ENCODE peak calls at places on chromosomes 7 and 10, in eight cellular contexts. A is Peyer's patch, P is foreskin fibroblast, E is bronchial epithelial cell, N is heart left ventricle, Y is gastrocnemius medialis, J is sigmoid colon, U is astrocyte of the cerebellum. T is an unnamed sample.

GRCh38 chr7:50795253-50795652 is 12.6 kb upstream of the GRB10 start:
- DNase-seq in Y (no peak), A (no peak), J (no peak), U (no peak), P (no peak), N (no peak), E (no peak), T (no peak)

GRCh38 chr7:142153400-142153799 is 41.9 kb downstream of the MGAM2 start:
- DNase-seq in A (peak), E (peak), Y (no peak), N (no peak), U (no peak), J (no peak), P (no peak), T (peak)

GRCh38 chr10:86285136-86285790 is 81.3 kb downstream of the GRID1 start:
- DNase-seq in E (no peak), A (no peak), N (no peak), J (peak), U (no peak), Y (no peak), P (no peak), T (no peak)

GRCh38 chr7:23115991-23116390 is 10.4 kb downstream of the KLHL7 start:
- DNase-seq in J (no peak), P (peak), A (no peak), N (no peak), Y (no peak), E (no peak), U (no peak), T (no peak)

GRCh38 chr7:132742152-132742551 is 165.9 kb upstream of the PLXNA4 start:
- DNase-seq in N (peak), Y (no peak), U (peak), E (peak), P (peak), J (no peak), A (no peak), T (no peak)

GRCh38 chr10:62894156-62894555 is 78.0 kb upstream of the EGR2 start:
- DNase-seq in Y (no peak), P (no peak), E (no peak), A (no peak), J (no peak), U (no peak), N (no peak), T (no peak)

GRCh38 chr7:158975526-158976467 is 119.4 kb downstream of the DYNC2I1 start:
- DNase-seq in N (no peak), J (no peak), U (no peak), A (no peak), P (no peak), E (no peak), Y (no peak), T (peak)

GRCh38 chr7:157397751-157398691 is 61.2 kb downstream of the DNAJB6 start:
- DNase-seq in P (peak), E (peak), U (no peak), J (peak), N (peak), A (no peak), Y (peak), T (no peak)

GRCh38 chr10:124541076-124541903 is 79.7 kb downstream of the LHPP start:
- DNase-seq in E (no peak), U (no peak), P (no peak), A (no peak), Y (no peak), J (no peak), N (peak), T (no peak)

GRCh38 chr10:98030991-98031431 is 590 bp upstream of the CRTAC1 start:
- DNase-seq in E (no peak), A (no peak), P (peak), J (no peak), N (no peak), U (no peak), Y (no peak), T (no peak)

GRCh38 chr7:3911685-3912084 is 610.6 kb downstream of the SDK1 start:
- DNase-seq in U (no peak), Y (no peak), A (no peak), P (peak), J (no peak), E (peak), N (no peak), T (no peak)

GRCh38 chr7:79709574-79710409 is 256.3 kb upstream of the MAGI2 start:
- DNase-seq in A (no peak), E (peak), N (no peak), P (peak), U (peak), J (no peak), Y (no peak), T (no peak)

GRCh38 chr10:93438796-93439253 is 43.3 kb downstream of the MYOF start:
- DNase-seq in N (no peak), A (no peak), J (no peak), E (peak), U (no peak), Y (no peak), P (no peak), T (no peak)

GRCh38 chr7:80826520-80827237 is 92.2 kb downstream of the SEMA3C start:
- DNase-seq in N (no peak), P (peak), E (peak), U (peak), J (no peak), A (no peak), Y (no peak), T (no peak)

GRCh38 chr10:72011468-72011867 is 47.3 kb downstream of the CHST3 start:
- DNase-seq in P (no peak), Y (no peak), U (no peak), N (no peak), J (no peak), E (no peak), A (no peak), T (no peak)

GRCh38 chr10:118970770-118971169 is 58.7 kb upstream of the NANOS1 start:
- DNase-seq in U (no peak), P (no peak), E (no peak), N (no peak), J (no peak), Y (peak), A (peak), T (no peak)

GRCh38 chr10:69515699-69516547 is 57.3 kb downstream of the NEUROG3 start:
- DNase-seq in Y (no peak), N (peak), P (peak), E (peak), U (peak), J (peak), A (peak), T (peak)

DNA sequence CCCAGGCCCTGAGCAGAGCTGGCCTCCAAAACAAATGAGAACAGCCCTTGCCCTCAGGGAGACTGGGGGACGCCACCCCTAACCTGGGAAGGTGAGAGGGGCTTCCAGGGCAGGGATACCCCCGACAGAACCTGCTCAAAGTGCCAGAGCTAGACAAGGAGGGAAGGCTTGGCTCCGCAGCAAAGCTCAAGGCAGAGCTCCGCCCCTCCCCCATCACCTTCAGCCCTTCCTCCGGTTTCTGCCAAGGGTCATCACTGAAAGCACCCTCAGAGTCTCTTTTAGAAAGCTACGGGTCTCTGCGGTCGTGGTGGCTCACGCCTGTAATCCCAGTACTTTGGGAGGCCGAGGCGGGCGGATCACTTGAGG is 73.4 kb upstream of the CUX1 start:
- DNase-seq in J (no peak), A (peak), Y (no peak), E (no peak), U (no peak), N (no peak), P (no peak), T (no peak)
- H3K4me3 ChIP-seq in J (no peak), A (peak), Y (peak), E (no peak), U (no peak), N (no peak), P (no peak), T (no peak)

DNA sequence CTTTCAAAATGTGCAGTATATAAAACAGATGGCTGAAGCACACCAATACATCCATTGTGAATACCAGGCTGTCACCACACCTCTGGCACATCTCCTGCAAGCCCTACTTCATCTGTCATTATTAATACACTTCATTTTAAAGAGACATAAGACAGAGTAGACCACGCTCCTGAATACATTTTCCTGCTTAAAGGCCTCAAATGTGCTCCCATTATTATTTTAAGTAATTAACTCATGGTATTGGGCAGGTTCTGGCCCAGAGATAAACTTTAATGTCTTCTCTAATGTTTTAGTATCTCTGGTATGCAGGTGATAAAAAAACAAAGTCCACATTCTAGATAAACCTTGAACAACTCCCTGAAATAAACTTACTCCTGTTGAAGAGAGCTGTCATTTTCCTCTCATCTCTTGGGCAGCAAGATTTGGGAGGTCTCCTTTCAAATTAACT is 396.4 kb upstream of the SEMA3D start:
- DNase-seq in U (no peak), P (no peak), E (no peak), Y (no peak), N (no peak), A (no peak), J (no peak), T (no peak)
- TF ChIP-seq CTCF in U (no peak), P (no peak), E (no peak), Y (no peak), N (no peak), A (no peak), J (no peak), T (no peak)

GRCh38 chr10:3779146-3779707 is 5.8 kb downstream of the KLF6 start:
- DNase-seq in A (peak), N (no peak), E (peak), J (no peak), P (peak), Y (no peak), U (no peak), T (no peak)

GRCh38 chr10:3778708-3779108 is 6.3 kb downstream of the KLF6 start:
- DNase-seq in U (no peak), A (peak), P (no peak), J (no peak), E (peak), N (no peak), Y (no peak), T (no peak)

GRCh38 chr10:3776796-3777571 is 8.0 kb downstream of the KLF6 start:
- DNase-seq in E (peak), J (peak), U (peak), A (peak), P (peak), N (peak), Y (peak), T (no peak)

GRCh38 chr10:3780056-3780765 is 4.8 kb downstream of the KLF6 start:
- DNase-seq in Y (peak), E (peak), P (peak), N (peak), U (no peak), J (no peak), A (peak), T (no peak)

GRCh38 chr10:3777876-3778707 is 6.9 kb downstream of the KLF6 start:
- DNase-seq in P (peak), J (no peak), A (peak), N (no peak), Y (no peak), E (peak), U (no peak), T (no peak)
- H3K4me3 ChIP-seq in P (peak), J (peak), A (peak), N (peak), Y (peak), E (no peak), U (no peak), T (no peak)

GRCh38 chr10:59713196-59713821 is 3.7 kb upstream of the SLC16A9 start:
- DNase-seq in Y (no peak), U (no peak), E (no peak), A (no peak), J (no peak), N (no peak), P (no peak), T (no peak)
- TF ChIP-seq CTCF in Y (no peak), U (no peak), E (no peak), A (no peak), J (no peak), N (no peak), P (no peak), T (no peak)

GRCh38 chr10:6401562-6402348 is 178.3 kb downstream of the PRKCQ start:
- DNase-seq in A (peak), P (peak), Y (peak), J (peak), U (peak), N (peak), E (peak), T (peak)
- H3K4me3 ChIP-seq in A (peak), P (peak), Y (peak), J (peak), U (peak), N (peak), E (peak), T (no peak)

DNA sequence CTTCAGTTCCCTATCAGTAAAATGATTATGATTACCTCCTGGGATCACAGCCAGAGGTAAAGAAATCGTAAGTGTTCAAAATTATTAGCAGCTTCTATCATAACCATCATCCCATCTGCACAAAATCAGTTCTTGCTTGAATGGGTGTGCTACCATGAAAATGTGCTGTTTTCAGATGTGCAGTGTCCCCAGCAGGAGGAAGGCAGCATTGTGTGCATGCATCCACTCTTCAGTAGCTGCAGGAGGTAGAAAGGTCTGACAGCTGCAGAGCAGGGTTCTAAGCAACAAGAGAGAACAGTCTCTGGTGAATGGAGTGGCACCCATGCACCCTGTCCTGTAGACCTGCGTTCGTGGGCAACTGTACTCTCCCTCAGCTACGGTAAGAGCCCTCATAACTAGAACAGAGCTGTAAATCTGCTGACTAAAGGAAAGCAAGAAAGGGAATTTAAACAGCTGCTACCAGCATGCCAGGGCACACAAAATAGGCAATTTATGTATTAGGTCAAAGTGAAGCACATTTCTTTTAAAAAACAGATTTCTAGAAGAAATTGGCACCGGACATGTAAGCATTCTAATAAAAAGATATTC is 21.2 kb downstream of the VSTM2A start:
- DNase-seq in E (no peak), P (no peak), Y (no peak), N (no peak), U (no peak), A (no peak), J (no peak), T (no peak)
- TF ChIP-seq CTCF in E (no peak), P (no peak), Y (no peak), N (no peak), U (no peak), A (no peak), J (no peak), T (no peak)

GRCh38 chr10:60238408-60239100 is 151.1 kb downstream of the ANK3 start:
- DNase-seq in J (no peak), E (peak), P (peak), U (peak), Y (no peak), N (peak), A (peak), T (peak)

GRCh38 chr10:60239228-60239627 is 150.4 kb downstream of the ANK3 start:
- DNase-seq in J (no peak), N (no peak), E (no peak), A (no peak), U (no peak), P (no peak), Y (no peak), T (no peak)

GRCh38 chr10:60235001-60235400 is 154.7 kb downstream of the ANK3 start:
- DNase-seq in U (peak), E (peak), N (peak), A (no peak), Y (no peak), P (peak), J (no peak), T (no peak)

GRCh38 chr10:60236869-60237524 is 152.7 kb downstream of the ANK3 start:
- DNase-seq in N (peak), J (peak), P (peak), Y (peak), U (no peak), A (peak), E (peak), T (peak)

DNA sequence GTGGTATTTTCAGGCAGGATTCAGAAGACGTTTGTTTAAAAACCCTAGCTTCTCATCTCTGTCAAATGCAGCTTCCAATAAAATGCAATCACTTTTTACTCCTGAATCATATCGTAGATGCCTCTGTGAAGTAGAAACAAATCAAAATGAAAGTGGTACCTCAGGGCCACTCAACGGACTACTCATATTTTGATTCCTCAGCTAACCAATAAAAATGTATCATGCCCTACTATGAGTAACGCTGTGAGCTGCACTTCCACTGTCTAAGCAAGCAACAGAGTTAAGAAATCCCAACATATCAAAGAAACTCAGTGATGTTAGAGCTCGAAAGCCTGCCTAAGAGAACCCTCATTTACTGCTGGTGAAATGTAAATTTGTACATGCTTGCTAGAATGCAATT is 151.7 kb downstream of the ANK3 start:
- DNase-seq in N (no peak), Y (no peak), J (no peak), U (no peak), E (peak), A (no peak), P (peak), T (peak)
- H3K4me3 ChIP-seq in N (peak), Y (no peak), J (no peak), U (no peak), E (no peak), A (no peak), P (no peak), T (no peak)

DNA sequence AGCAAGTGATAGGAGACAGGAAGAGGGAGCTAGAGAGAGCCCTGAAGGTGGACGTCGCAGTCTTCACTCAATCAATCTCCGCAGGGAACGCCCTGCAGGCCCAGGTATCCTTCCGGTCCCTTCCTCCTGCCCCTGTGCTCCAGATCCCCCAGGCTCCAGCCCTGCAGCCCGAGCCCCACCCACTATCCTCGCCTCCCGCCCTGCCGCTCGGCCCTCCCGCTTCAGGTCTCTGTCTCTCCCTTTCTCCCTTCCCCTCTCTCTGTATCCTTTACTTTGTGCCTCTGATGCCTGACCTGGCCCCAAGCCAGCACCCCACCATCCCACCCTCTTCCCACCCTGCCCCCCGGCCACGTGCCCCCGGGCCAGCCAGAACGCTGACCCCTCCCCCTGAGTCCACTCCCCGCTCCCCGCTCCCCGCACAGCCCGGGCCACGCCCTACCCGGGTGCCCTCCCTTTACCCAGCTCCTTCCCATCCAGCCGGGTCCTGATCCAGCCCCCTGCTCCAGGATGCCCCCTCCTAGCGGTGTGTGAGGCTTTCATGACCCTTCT is 127.7 kb downstream of the UBE2H start:
- DNase-seq in N (peak), E (peak), U (no peak), Y (peak), P (peak), A (peak), J (peak), T (peak)
- TF ChIP-seq CTCF in N (peak), E (peak), U (peak), Y (no peak), P (peak), A (peak), J (no peak), T (peak)